ENCODE peak calls at places on chromosomes 5 and 9, in five cellular contexts. One of them, this sample, is unnamed.

GRCh38 chr9:91421987-91422765 is 1.5 kb downstream of the NFIL3 start:
- DNase-seq in H1: no peak
- DNase-seq in K562: no peak
- DNase-seq in SK-N-SH: peak
- DNase-seq in GM12878: no peak
- DNase-seq in this sample: peak

GRCh38 chr5:180541710-180542109 is 47.5 kb downstream of the CNOT6 start:
- DNase-seq in H1: no peak
- DNase-seq in K562: no peak
- DNase-seq in SK-N-SH: no peak
- DNase-seq in GM12878: no peak
- DNase-seq in this sample: no peak

GRCh38 chr5:66949066-66949465 is 247.5 kb downstream of the CD180 start:
- DNase-seq in H1: no peak
- DNase-seq in K562: no peak
- DNase-seq in SK-N-SH: no peak
- DNase-seq in GM12878: no peak
- DNase-seq in this sample: no peak

GRCh38 chr5:149881069-149881622 is 63.4 kb downstream of the PDE6A start:
- DNase-seq in H1: no peak
- DNase-seq in K562: no peak
- DNase-seq in SK-N-SH: no peak
- DNase-seq in GM12878: no peak
- DNase-seq in this sample: no peak

GRCh38 chr5:176895829-176896228 is 3.3 kb downstream of the HK3 start:
- DNase-seq in H1: no peak
- DNase-seq in K562: no peak
- DNase-seq in SK-N-SH: no peak
- DNase-seq in GM12878: no peak
- DNase-seq in this sample: no peak

GRCh38 chr5:100777680-100778281 is 125.3 kb downstream of the ST8SIA4 start:
- DNase-seq in H1: no peak
- DNase-seq in K562: no peak
- DNase-seq in SK-N-SH: no peak
- DNase-seq in GM12878: peak
- DNase-seq in this sample: no peak

GRCh38 chr5:54595724-54596123 is 78.2 kb downstream of the SNX18 start:
- DNase-seq in H1: no peak
- DNase-seq in K562: no peak
- DNase-seq in SK-N-SH: no peak
- DNase-seq in GM12878: no peak
- DNase-seq in this sample: no peak

GRCh38 chr9:109519366-109519765 is 21.3 kb upstream of the PTPN3 start:
- DNase-seq in H1: no peak
- DNase-seq in K562: no peak
- DNase-seq in SK-N-SH: no peak
- DNase-seq in GM12878: no peak
- DNase-seq in this sample: no peak

GRCh38 chr5:91119941-91120850 is 262.9 kb downstream of the ARRDC3 start:
- DNase-seq in H1: no peak
- DNase-seq in K562: no peak
- DNase-seq in SK-N-SH: no peak
- DNase-seq in GM12878: no peak
- DNase-seq in this sample: no peak

GRCh38 chr9:135079676-135080075 is 7.8 kb upstream of the OLFM1 start:
- DNase-seq in H1: no peak
- DNase-seq in K562: no peak
- DNase-seq in SK-N-SH: no peak
- DNase-seq in GM12878: no peak
- DNase-seq in this sample: no peak

GRCh38 chr5:16271851-16272250 is 92.3 kb upstream of the MARCHF11 start:
- DNase-seq in H1: no peak
- DNase-seq in K562: no peak
- DNase-seq in SK-N-SH: no peak
- DNase-seq in GM12878: no peak
- DNase-seq in this sample: peak

GRCh38 chr5:10222326-10222725 is 27.4 kb downstream of the ATPSCKMT start:
- DNase-seq in H1: no peak
- DNase-seq in K562: no peak
- DNase-seq in SK-N-SH: no peak
- DNase-seq in GM12878: no peak
- DNase-seq in this sample: no peak

GRCh38 chr5:21236896-21237830 is 1249.2 kb upstream of the CDH18 start:
- DNase-seq in H1: no peak
- DNase-seq in K562: no peak
- DNase-seq in SK-N-SH: no peak
- DNase-seq in GM12878: no peak
- DNase-seq in this sample: no peak

GRCh38 chr9:21781656-21782055 is 20.8 kb upstream of the MTAP start:
- DNase-seq in H1: no peak
- DNase-seq in K562: no peak
- DNase-seq in SK-N-SH: no peak
- DNase-seq in GM12878: no peak
- DNase-seq in this sample: no peak

GRCh38 chr5:91182763-91183162 is 200.4 kb downstream of the ARRDC3 start:
- DNase-seq in H1: peak
- DNase-seq in K562: no peak
- DNase-seq in SK-N-SH: no peak
- DNase-seq in GM12878: no peak
- DNase-seq in this sample: no peak

GRCh38 chr5:40405230-40405629 is 274.5 kb upstream of the PTGER4 start:
- DNase-seq in H1: no peak
- DNase-seq in K562: no peak
- DNase-seq in SK-N-SH: no peak
- DNase-seq in GM12878: no peak
- DNase-seq in this sample: no peak

GRCh38 chr9:5622019-5622418 is 6.9 kb upstream of the RIC1 start:
- DNase-seq in H1: no peak
- DNase-seq in K562: no peak
- DNase-seq in SK-N-SH: no peak
- DNase-seq in GM12878: no peak
- DNase-seq in this sample: no peak

GRCh38 chr9:7542648-7543165 is 256.9 kb downstream of the DMAC1 start:
- DNase-seq in H1: no peak
- DNase-seq in K562: no peak
- DNase-seq in SK-N-SH: no peak
- DNase-seq in GM12878: no peak
- DNase-seq in this sample: no peak

GRCh38 chr5:139814704-139815280 is 19.2 kb downstream of the PSD2 start:
- DNase-seq in H1: no peak
- DNase-seq in K562: no peak
- DNase-seq in SK-N-SH: peak
- DNase-seq in GM12878: no peak
- DNase-seq in this sample: no peak

GRCh38 chr5:99037668-99038067 is 108.9 kb upstream of the CHD1 start:
- DNase-seq in H1: no peak
- DNase-seq in K562: no peak
- DNase-seq in SK-N-SH: no peak
- DNase-seq in GM12878: no peak
- DNase-seq in this sample: peak

GRCh38 chr9:90132866-90133265 is 509.8 kb downstream of the DIRAS2 start:
- DNase-seq in H1: no peak
- DNase-seq in K562: no peak
- DNase-seq in SK-N-SH: no peak
- DNase-seq in GM12878: no peak
- DNase-seq in this sample: no peak

GRCh38 chr9:123131258-123131657 is 97.8 kb downstream of the GPR21 start:
- DNase-seq in H1: no peak
- DNase-seq in K562: no peak
- DNase-seq in SK-N-SH: no peak
- DNase-seq in GM12878: no peak
- DNase-seq in this sample: peak

GRCh38 chr5:134128648-134128995 is 14.1 kb downstream of the TCF7 start:
- DNase-seq in H1: no peak
- DNase-seq in K562: no peak
- DNase-seq in SK-N-SH: no peak
- DNase-seq in GM12878: no peak
- DNase-seq in this sample: no peak

GRCh38 chr9:33029106-33029788 is 4.2 kb downstream of the DNAJA1 start:
- DNase-seq in H1: no peak
- DNase-seq in K562: no peak
- DNase-seq in SK-N-SH: no peak
- DNase-seq in GM12878: no peak
- DNase-seq in this sample: peak

GRCh38 chr5:149561848-149562247 is 10.6 kb upstream of the CSNK1A1 start:
- DNase-seq in H1: no peak
- DNase-seq in K562: no peak
- DNase-seq in SK-N-SH: peak
- DNase-seq in GM12878: no peak
- DNase-seq in this sample: peak

GRCh38 chr5:16617272-16617973 is 626 bp upstream of the RETREG1 start:
- DNase-seq in H1: no peak
- DNase-seq in K562: no peak
- DNase-seq in SK-N-SH: peak
- DNase-seq in GM12878: no peak
- DNase-seq in this sample: no peak

GRCh38 chr9:88421348-88421747 is 33.1 kb downstream of the SPIN1 start:
- DNase-seq in H1: no peak
- DNase-seq in K562: no peak
- DNase-seq in SK-N-SH: no peak
- DNase-seq in GM12878: no peak
- DNase-seq in this sample: no peak

GRCh38 chr5:142690641-142691040 is 4.8 kb upstream of the FGF1 start:
- DNase-seq in H1: no peak
- DNase-seq in K562: no peak
- DNase-seq in SK-N-SH: no peak
- DNase-seq in GM12878: no peak
- DNase-seq in this sample: no peak

GRCh38 chr5:142689081-142689480 is 3.2 kb upstream of the FGF1 start:
- DNase-seq in H1: no peak
- DNase-seq in K562: no peak
- DNase-seq in SK-N-SH: peak
- DNase-seq in GM12878: no peak
- DNase-seq in this sample: no peak

GRCh38 chr5:142686968-142687367 is 1.1 kb upstream of the FGF1 start:
- DNase-seq in H1: no peak
- DNase-seq in K562: no peak
- DNase-seq in SK-N-SH: no peak
- DNase-seq in GM12878: no peak
- DNase-seq in this sample: no peak

GRCh38 chr5:142686210-142686734 is 382 bp upstream of the FGF1 start:
- DNase-seq in H1: no peak
- DNase-seq in K562: no peak
- DNase-seq in SK-N-SH: peak
- DNase-seq in GM12878: no peak
- DNase-seq in this sample: peak

GRCh38 chr5:142688278-142688677 is 2.4 kb upstream of the FGF1 start:
- DNase-seq in H1: no peak
- DNase-seq in K562: no peak
- DNase-seq in SK-N-SH: peak
- DNase-seq in GM12878: no peak
- DNase-seq in this sample: no peak
- TF ChIP-seq GABPA in H1: no peak
- TF ChIP-seq GABPA in K562: no peak
- TF ChIP-seq GABPA in SK-N-SH: no peak
- TF ChIP-seq GABPA in GM12878: no peak
- TF ChIP-seq GABPA in this sample: no peak

GRCh38 chr9:70494221-70494620 is 79.8 kb upstream of the KLF9 start:
- DNase-seq in H1: no peak
- DNase-seq in K562: no peak
- DNase-seq in SK-N-SH: no peak
- DNase-seq in GM12878: no peak
- DNase-seq in this sample: no peak

GRCh38 chr9:70496244-70496643 is 81.8 kb upstream of the KLF9 start:
- DNase-seq in H1: no peak
- DNase-seq in K562: no peak
- DNase-seq in SK-N-SH: no peak
- DNase-seq in GM12878: no peak
- DNase-seq in this sample: no peak

GRCh38 chr9:70493046-70493445 is 78.6 kb upstream of the KLF9 start:
- DNase-seq in H1: no peak
- DNase-seq in K562: no peak
- DNase-seq in SK-N-SH: no peak
- DNase-seq in GM12878: no peak
- DNase-seq in this sample: no peak

GRCh38 chr9:70498866-70499265 is 84.4 kb upstream of the KLF9 start:
- DNase-seq in H1: no peak
- DNase-seq in K562: no peak
- DNase-seq in SK-N-SH: no peak
- DNase-seq in GM12878: no peak
- DNase-seq in this sample: no peak

GRCh38 chr9:70495514-70495913 is 81.1 kb upstream of the KLF9 start:
- DNase-seq in H1: no peak
- DNase-seq in K562: peak
- DNase-seq in SK-N-SH: no peak
- DNase-seq in GM12878: no peak
- DNase-seq in this sample: no peak
- H3K4me2 ChIP-seq in H1: no peak
- H3K4me2 ChIP-seq in K562: no peak
- H3K4me2 ChIP-seq in SK-N-SH: no peak
- H3K4me2 ChIP-seq in GM12878: no peak
- H3K4me2 ChIP-seq in this sample: no peak

DNA sequence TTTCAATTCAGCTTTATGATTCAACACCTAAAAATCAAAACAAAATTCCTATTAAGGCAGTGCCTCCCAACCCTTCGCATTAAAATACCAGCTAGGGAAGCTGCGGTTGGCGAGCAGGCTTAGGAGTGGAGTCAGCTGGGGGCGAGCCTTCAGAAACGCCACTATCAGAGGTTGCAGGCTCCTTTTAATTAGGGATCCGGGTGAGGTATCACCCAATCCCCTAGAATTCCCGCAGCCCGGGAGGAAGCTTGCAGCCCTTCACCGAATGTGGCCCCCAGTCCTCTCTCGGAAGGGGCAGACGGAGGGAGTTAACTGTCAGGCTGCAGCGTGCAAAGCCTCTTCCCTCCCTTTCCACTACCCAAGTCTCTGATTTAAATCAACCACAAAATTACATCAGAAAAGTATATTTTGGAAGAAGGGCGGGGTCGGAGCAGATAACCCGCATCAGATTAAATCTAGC is 1.7 kb downstream of the STC2 start:
- DNase-seq in H1: no peak
- DNase-seq in K562: peak
- DNase-seq in SK-N-SH: no peak
- DNase-seq in GM12878: no peak
- DNase-seq in this sample: no peak
- TF ChIP-seq GABPA in H1: no peak
- TF ChIP-seq GABPA in K562: no peak
- TF ChIP-seq GABPA in SK-N-SH: no peak
- TF ChIP-seq GABPA in GM12878: no peak
- TF ChIP-seq GABPA in this sample: no peak

GRCh38 chr9:136645903-136646754 is 16.6 kb upstream of the EGFL7 start:
- DNase-seq in H1: peak
- DNase-seq in K562: peak
- DNase-seq in SK-N-SH: peak
- DNase-seq in GM12878: no peak
- DNase-seq in this sample: peak

GRCh38 chr9:136645343-136645902 is 17.3 kb upstream of the EGFL7 start:
- DNase-seq in H1: peak
- DNase-seq in K562: no peak
- DNase-seq in SK-N-SH: no peak
- DNase-seq in GM12878: no peak
- DNase-seq in this sample: no peak

GRCh38 chr9:136644343-136644592 is 18.4 kb upstream of the EGFL7 start:
- DNase-seq in H1: no peak
- DNase-seq in K562: peak
- DNase-seq in SK-N-SH: no peak
- DNase-seq in GM12878: no peak
- DNase-seq in this sample: no peak

GRCh38 chr9:136643596-136644342 is 18.9 kb upstream of the EGFL7 start:
- DNase-seq in H1: peak
- DNase-seq in K562: no peak
- DNase-seq in SK-N-SH: no peak
- DNase-seq in GM12878: no peak
- DNase-seq in this sample: no peak

GRCh38 chr9:136644593-136645342 is 17.9 kb upstream of the EGFL7 start:
- DNase-seq in H1: peak
- DNase-seq in K562: peak
- DNase-seq in SK-N-SH: peak
- DNase-seq in GM12878: no peak
- DNase-seq in this sample: peak
- H3K4me2 ChIP-seq in H1: peak
- H3K4me2 ChIP-seq in K562: peak
- H3K4me2 ChIP-seq in SK-N-SH: no peak
- H3K4me2 ChIP-seq in GM12878: peak
- H3K4me2 ChIP-seq in this sample: peak

This sample was measured in HepG2.